ENCODE peak calls at places on chromosomes 1 and 21, in five cellular contexts. T, O, L, H and Q are unnamed samples.

GRCh38 chr1:227273557-227273956 is 44.7 kb downstream of the CDC42BPA start:
- DNase-seq in H (peak), O (peak), L (no peak), T (no peak), Q (peak)

GRCh38 chr21:45322960-45323461 is 35.3 kb upstream of the POFUT2 start:
- DNase-seq in O (no peak), T (no peak), L (peak), H (peak), Q (no peak)

GRCh38 chr1:109767596-109768334 is 4.0 kb upstream of the EPS8L3 start:
- DNase-seq in H (peak), T (no peak), L (no peak), O (no peak), Q (no peak)

GRCh38 chr1:172746091-172746949 is 87.4 kb downstream of the FASLG start:
- DNase-seq in L (no peak), T (peak), H (peak), O (no peak), Q (peak)

GRCh38 chr1:157073944-157074685 is 25.5 kb downstream of the ETV3L start:
- DNase-seq in O (peak), L (peak), T (peak), H (peak), Q (peak)

GRCh38 chr1:65793359-65793732 is 651 bp downstream of the PDE4B start:
- DNase-seq in T (no peak), H (no peak), O (no peak), L (no peak), Q (no peak)

GRCh38 chr1:206560021-206560716 is 52.1 kb downstream of the EIF2D start:
- DNase-seq in L (no peak), T (no peak), O (no peak), H (peak), Q (no peak)

GRCh38 chr1:238647877-238648276 is 738.5 kb upstream of the CHRM3 start:
- DNase-seq in O (no peak), T (peak), H (no peak), L (no peak), Q (peak)

GRCh38 chr1:209956116-209956515 is 18.1 kb downstream of the SYT14 start:
- DNase-seq in L (no peak), O (no peak), T (no peak), H (no peak), Q (no peak)

GRCh38 chr1:24707659-24708058 is 37.6 kb upstream of the CLIC4 start:
- DNase-seq in O (no peak), H (no peak), L (no peak), T (no peak), Q (no peak)

GRCh38 chr1:51381964-51382363 is 51.6 kb upstream of the TTC39A start:
- DNase-seq in L (no peak), H (no peak), T (no peak), O (no peak), Q (no peak)

GRCh38 chr1:33349778-33350610 is 29.1 kb upstream of the A3GALT2 start:
- DNase-seq in T (no peak), H (peak), O (peak), L (peak), Q (peak)

GRCh38 chr1:47618830-47619229 is 181.0 kb downstream of the FOXD2 start:
- DNase-seq in L (no peak), T (no peak), O (no peak), H (no peak), Q (no peak)

GRCh38 chr21:34545079-34545884 is 33.3 kb upstream of the KCNE1 start:
- DNase-seq in L (no peak), H (peak), O (no peak), T (no peak), Q (peak)

GRCh38 chr1:37262439-37263170 is 211.8 kb upstream of the ZC3H12A start:
- DNase-seq in L (no peak), H (no peak), O (no peak), T (no peak), Q (no peak)

GRCh38 chr1:16924216-16924918 is 2.6 kb downstream of the CROCC start:
- DNase-seq in H (no peak), O (no peak), L (peak), T (no peak), Q (no peak)

GRCh38 chr21:43318841-43319781 is 107.8 kb downstream of the SIK1 start:
- DNase-seq in H (peak), T (no peak), L (peak), O (no peak), Q (no peak)

GRCh38 chr1:162342452-162342983 is 34.1 kb downstream of the SPATA46 start:
- DNase-seq in O (no peak), L (no peak), T (no peak), H (no peak), Q (no peak)

GRCh38 chr21:42735061-42735460 is 81.6 kb downstream of the PDE9A start:
- DNase-seq in T (no peak), L (no peak), O (no peak), H (no peak), Q (no peak)

GRCh38 chr21:36863260-36863659 is 103.2 kb downstream of the HLCS start:
- DNase-seq in T (no peak), H (no peak), L (no peak), O (no peak), Q (no peak)

DNA sequence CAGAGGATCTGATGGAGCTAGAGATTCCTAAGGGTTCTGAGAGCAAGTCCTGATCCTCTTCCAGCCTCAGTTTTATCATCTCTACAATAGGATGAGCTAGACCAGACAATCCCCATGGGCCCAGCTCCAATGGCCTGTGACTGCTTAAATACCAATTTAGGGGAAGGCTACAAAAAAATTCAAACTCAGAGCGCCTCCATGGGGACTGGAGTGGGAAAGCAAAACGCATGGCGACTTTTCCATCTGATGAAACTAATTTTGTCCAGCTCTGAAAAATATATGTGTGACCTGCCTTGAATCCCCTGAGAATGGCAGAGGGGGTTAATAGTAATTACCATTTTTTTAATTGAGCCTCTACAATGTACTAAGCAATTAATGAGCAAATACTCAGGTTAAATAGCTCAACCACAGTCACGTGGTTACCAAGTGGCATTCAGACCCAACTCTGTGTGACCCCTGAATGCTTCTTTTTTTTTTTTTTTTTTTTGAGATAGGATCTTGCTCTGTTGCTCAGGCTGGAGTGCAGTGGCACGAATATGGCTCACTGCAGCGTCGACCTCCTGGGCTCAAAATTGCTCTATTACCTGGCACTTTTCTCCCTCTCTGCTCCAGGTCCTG is 8.4 kb downstream of the EXTL1 start:
- DNase-seq in O (no peak), H (no peak), L (no peak), T (no peak), Q (no peak)
- TF ChIP-seq CTCF in O (no peak), H (no peak), L (no peak), T (no peak), Q (no peak)

GRCh38 chr1:203171341-203172183 is 4.1 kb downstream of the MYBPH start:
- DNase-seq in O (no peak), T (no peak), L (peak), H (no peak), Q (no peak)
- TF ChIP-seq CTCF in O (no peak), T (no peak), L (no peak), H (no peak), Q (no peak)

GRCh38 chr1:28552482-28553228 is at the start of gene TRNAU1AP:
- DNase-seq in T (peak), L (peak), H (peak), O (peak), Q (peak)
- TF ChIP-seq CTCF in T (no peak), L (no peak), H (peak), O (no peak), Q (no peak)

DNA sequence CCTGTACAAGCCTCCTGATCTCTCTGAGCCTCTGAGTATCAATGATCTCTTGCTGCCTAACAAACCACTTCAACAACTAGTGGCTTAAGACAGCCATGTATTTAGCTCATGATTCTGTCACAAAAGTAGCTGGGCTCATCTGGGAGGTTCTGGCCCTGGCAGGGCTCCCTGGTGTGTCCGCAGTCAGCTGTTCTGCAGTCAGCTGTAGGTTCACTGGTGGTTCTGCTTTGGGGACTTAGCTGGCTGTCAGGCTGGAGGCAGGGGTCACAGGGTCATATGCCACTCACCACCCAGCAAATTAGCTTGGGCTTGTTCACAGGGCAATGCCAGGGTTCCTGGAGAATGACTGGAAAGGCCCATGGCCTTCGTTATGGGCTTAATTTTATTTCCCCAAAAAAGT is 64.8 kb downstream of the DISP3 start:
- DNase-seq in L (no peak), O (no peak), T (no peak), H (no peak), Q (no peak)
- TF ChIP-seq CTCF in L (no peak), O (no peak), T (no peak), H (no peak), Q (no peak)

GRCh38 chr1:87472716-87473115 is 144.0 kb downstream of the LMO4 start:
- DNase-seq in L (no peak), T (no peak), O (no peak), H (no peak), Q (no peak)

GRCh38 chr1:87474098-87474497 is 145.4 kb downstream of the LMO4 start:
- DNase-seq in H (no peak), O (no peak), L (no peak), T (no peak), Q (no peak)

GRCh38 chr1:87473203-87473661 is 144.6 kb downstream of the LMO4 start:
- DNase-seq in H (no peak), T (no peak), L (no peak), O (no peak), Q (peak)

GRCh38 chr1:87478231-87478630 is 149.6 kb downstream of the LMO4 start:
- DNase-seq in L (no peak), H (peak), T (no peak), O (peak), Q (no peak)
- TF ChIP-seq CTCF in L (no peak), H (no peak), T (no peak), O (no peak), Q (no peak)

GRCh38 chr1:248421384-248421783 is 18.5 kb downstream of the OR2T1 start:
- DNase-seq in H (no peak), T (no peak), O (no peak), L (no peak), Q (no peak)
- TF ChIP-seq CTCF in H (no peak), T (no peak), O (no peak), L (no peak), Q (no peak)